ENCODE peak calls at places on chromosomes 11 and 22, in seven cellular contexts. E is fibroblast of mammary gland; H is fibroblast of villous mesenchyme; L is HFF-Myc; O is CD4-positive, alpha-beta T cell; G is astrocyte of the cerebellum; J is colonic mucosa. N is an unnamed sample.

GRCh38 chr11:61113209-61113608 is 10.9 kb downstream of the CD5 start:
- DNase-seq in E (no peak), H (no peak), L (no peak), O (no peak), G (no peak), J (no peak), N (no peak)

GRCh38 chr11:109870313-109870712 is 222.9 kb upstream of the ZC3H12C start:
- DNase-seq in E (no peak), H (no peak), L (no peak), O (no peak), G (no peak), J (no peak), N (no peak)

GRCh38 chr11:64858467-64859401 is 14.3 kb upstream of the CDC42BPG start:
- DNase-seq in E (no peak), H (no peak), L (no peak), O (peak; percentile 63), G (no peak), J (no peak), N (no peak)

GRCh38 chr11:76724162-76724768 is 53.7 kb upstream of the LRRC32 start:
- DNase-seq in E (no peak), H (no peak), L (no peak), O (no peak), G (no peak), J (no peak), N (peak; percentile 81)

GRCh38 chr11:12979928-12980689 is 29.0 kb upstream of the RASSF10 start:
- DNase-seq in E (no peak), H (no peak), L (no peak), O (no peak), G (no peak), J (no peak), N (peak; percentile 21)

GRCh38 chr11:45048870-45049825 is 97.3 kb upstream of the PRDM11 start:
- DNase-seq in E (peak; percentile 34), H (peak; percentile 12), L (no peak), O (no peak), G (no peak), J (no peak), N (no peak)

GRCh38 chr11:73907191-73907590 is 30.4 kb downstream of the PAAF1 start:
- DNase-seq in E (peak; percentile 64), H (peak; percentile 6), L (peak; percentile 10), O (no peak), G (no peak), J (no peak), N (no peak)

GRCh38 chr11:2134022-2135010 is 4.9 kb downstream of the IGF2 start:
- DNase-seq in E (no peak), H (no peak), L (no peak), O (no peak), G (no peak), J (no peak), N (no peak)

GRCh38 chr22:19406281-19406811 is 25.2 kb downstream of the HIRA start:
- DNase-seq in E (no peak), H (no peak), L (no peak), O (no peak), G (no peak), J (no peak), N (no peak)
- TF ChIP-seq CTCF in E (no peak), H (no peak), L (no peak), O (no peak), G (no peak), J (no peak), N (no peak)

GRCh38 chr22:44393066-44393465 is 80.3 kb upstream of the SHISAL1 start:
- DNase-seq in E (no peak), H (no peak), L (no peak), O (no peak), G (no peak), J (no peak), N (no peak)

GRCh38 chr22:44396021-44396726 is 83.4 kb upstream of the SHISAL1 start:
- DNase-seq in E (no peak), H (no peak), L (no peak), O (no peak), G (no peak), J (no peak), N (no peak)

GRCh38 chr22:44394246-44395115 is 81.7 kb upstream of the SHISAL1 start:
- DNase-seq in E (no peak), H (no peak), L (no peak), O (no peak), G (no peak), J (no peak), N (no peak)

GRCh38 chr22:44396727-44397722 is 84.3 kb upstream of the SHISAL1 start:
- DNase-seq in E (no peak), H (no peak), L (no peak), O (no peak), G (no peak), J (no peak), N (no peak)

GRCh38 chr22:44395116-44396005 is 82.6 kb upstream of the SHISAL1 start:
- DNase-seq in E (no peak), H (no peak), L (no peak), O (no peak), G (no peak), J (no peak), N (no peak)
- TF ChIP-seq CTCF in E (no peak), H (no peak), L (no peak), O (no peak), G (no peak), J (no peak), N (no peak)

DNA sequence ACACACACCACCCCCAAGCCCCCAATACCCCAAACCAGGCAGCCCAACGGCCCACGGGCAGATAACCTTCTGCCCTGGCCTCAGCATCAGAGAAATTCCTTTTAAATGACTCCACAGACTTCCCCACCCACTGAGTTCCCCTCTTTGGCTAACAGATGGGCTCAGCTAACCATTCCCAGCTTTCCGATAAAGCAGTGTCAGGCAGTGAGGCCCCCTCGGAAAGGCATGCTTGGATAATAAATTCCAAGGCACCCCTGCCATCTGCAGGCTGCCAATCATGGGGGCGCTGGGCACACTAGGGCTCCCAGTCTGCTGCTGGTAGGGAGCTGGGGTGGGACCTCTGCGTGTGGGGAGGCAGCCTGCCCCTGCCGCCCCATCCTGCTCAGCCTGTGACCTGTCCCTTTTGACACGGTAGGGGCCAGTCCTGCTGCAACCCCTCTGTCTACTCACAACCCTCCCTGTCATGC is 453.6 kb downstream of the MIAT start:
- DNase-seq in E (no peak), H (peak; percentile 74), L (no peak), O (no peak), G (no peak), J (no peak), N (no peak)
- TF ChIP-seq CTCF in E (no peak), H (no peak), L (no peak), O (no peak), G (no peak), J (no peak), N (no peak)

DNA sequence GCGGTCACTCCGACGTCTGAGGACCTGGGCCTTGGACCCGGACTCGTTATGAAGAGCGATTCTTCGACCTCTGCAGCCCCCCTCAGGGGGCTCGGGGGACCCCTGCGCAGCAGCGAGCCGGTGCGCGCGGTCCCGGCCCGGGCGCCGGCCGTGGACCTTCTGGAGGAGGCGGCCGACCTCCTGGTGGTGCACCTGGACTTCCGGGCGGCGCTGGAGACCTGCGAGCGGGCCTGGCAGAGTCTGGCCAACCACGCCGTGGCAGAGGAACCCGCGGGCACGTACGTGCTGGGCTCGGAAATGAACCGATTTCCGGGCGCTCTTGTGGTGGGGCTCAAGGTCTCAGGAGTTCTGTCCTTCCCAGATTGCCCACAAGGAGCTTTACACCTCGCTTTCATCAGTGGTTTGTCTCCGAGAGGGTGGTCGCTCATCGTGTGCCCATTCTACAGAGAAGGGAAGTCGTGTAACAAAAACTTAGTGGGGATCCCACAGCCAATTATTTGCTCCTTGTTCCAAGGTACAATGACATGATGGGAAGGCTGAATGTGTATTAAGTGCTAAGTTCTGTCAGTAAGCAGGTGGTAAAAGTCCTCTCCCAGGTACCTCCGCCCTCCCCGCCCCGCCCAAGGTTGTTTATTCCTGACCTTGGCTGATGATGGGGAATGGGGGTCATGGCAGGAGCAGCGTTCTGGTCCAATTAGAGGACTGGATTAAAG is 695 bp downstream of the PEX26 start:
- DNase-seq in E (peak; percentile 30), H (peak; percentile 36), L (no peak), O (peak; percentile 10), G (no peak), J (peak; percentile 70), N (peak; percentile 33)
- TF ChIP-seq CTCF in E (no peak), H (no peak), L (no peak), O (no peak), G (peak; percentile 23), J (no peak), N (no peak)

GRCh38 chr22:17988800-17989513 is 35.4 kb downstream of the MICAL3 start:
- DNase-seq in E (no peak), H (peak; percentile 46), L (no peak), O (no peak), G (no peak), J (no peak), N (no peak)
- TF ChIP-seq CTCF in E (no peak), H (no peak), L (no peak), O (no peak), G (no peak), J (no peak), N (no peak)

DNA sequence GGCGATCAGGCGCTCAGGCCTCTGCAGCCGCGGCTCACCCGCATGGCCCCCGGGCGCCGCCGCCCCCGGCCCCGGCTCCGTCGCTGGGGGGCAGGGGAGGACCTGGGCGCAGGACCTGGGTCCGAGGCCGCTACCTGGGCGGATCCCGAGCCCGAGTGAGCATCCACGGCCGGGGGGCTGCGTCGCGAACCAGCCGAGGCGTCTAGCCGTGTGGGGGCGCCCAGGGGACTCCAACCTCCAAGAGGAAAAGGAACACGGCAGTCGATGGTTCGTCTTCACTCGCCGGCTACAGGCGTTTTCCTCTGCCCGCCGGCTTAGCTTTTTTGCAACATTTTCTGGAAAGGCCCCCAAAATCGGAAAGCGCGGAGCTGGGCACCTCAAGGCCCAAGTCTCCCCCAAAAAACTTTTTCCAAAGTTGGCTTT is 698 bp downstream of the PDGFB start:
- DNase-seq in E (no peak), H (no peak), L (no peak), O (no peak), G (no peak), J (no peak), N (peak; percentile 42)
- TF ChIP-seq CTCF in E (no peak), H (no peak), L (no peak), O (no peak), G (no peak), J (no peak), N (no peak)

GRCh38 chr22:24937114-24937513 is 9.4 kb downstream of the LHFPL7 start:
- DNase-seq in E (peak; percentile 11), H (peak; percentile 31), L (no peak), O (no peak), G (no peak), J (no peak), N (no peak)
- TF ChIP-seq CTCF in E (peak; percentile 22), H (peak; percentile 45), L (peak; percentile 26), O (no peak), G (peak; percentile 40), J (no peak), N (peak; percentile 11)